ENCODE peak calls at places on chromosomes 12 and 14, in five cellular contexts. A is CD4-positive, alpha-beta T cell; Q is esophagus muscularis mucosa; D is fibroblast of pulmonary artery; U is cardiac fibroblast. J is an unnamed sample.

GRCh38 chr12:102883204-102883799 is 33.7 kb downstream of the PAH start:
- DNase-seq in A (peak), Q (no peak), D (peak), U (peak), J (peak)

GRCh38 chr12:28424965-28425364 is 234.7 kb downstream of the CCDC91 start:
- DNase-seq in A (no peak), Q (no peak), D (peak), U (peak), J (no peak)

GRCh38 chr14:65354715-65355114 is 57.8 kb upstream of the FUT8 start:
- DNase-seq in A (no peak), Q (no peak), D (no peak), U (no peak), J (no peak)

GRCh38 chr14:35400707-35401421 is 3.7 kb downstream of the NFKBIA start:
- DNase-seq in A (no peak), Q (no peak), D (peak), U (no peak), J (no peak)

GRCh38 chr12:94041833-94042232 is 106.5 kb upstream of the PLXNC1 start:
- DNase-seq in A (no peak), Q (no peak), D (no peak), U (no peak), J (no peak)

GRCh38 chr14:81414123-81414522 is 14.0 kb upstream of the STON2 start:
- DNase-seq in A (no peak), Q (no peak), D (no peak), U (no peak), J (no peak)

GRCh38 chr14:61510736-61511557 is 184.4 kb upstream of the HIF1A start:
- DNase-seq in A (no peak), Q (no peak), D (no peak), U (no peak), J (no peak)

GRCh38 chr14:68955164-68955921 is 23.8 kb downstream of the ACTN1 start:
- DNase-seq in A (no peak), Q (no peak), D (no peak), U (no peak), J (no peak)

GRCh38 chr12:52601671-52602070 is 408 bp upstream of the KRT72 start:
- DNase-seq in A (no peak), Q (peak), D (no peak), U (no peak), J (no peak)

GRCh38 chr12:128820723-128821432 is 2.9 kb downstream of the SLC15A4 start:
- DNase-seq in A (no peak), Q (no peak), D (no peak), U (no peak), J (peak)

GRCh38 chr14:103538291-103539055 is 9.5 kb downstream of the TRMT61A start:
- DNase-seq in A (no peak), Q (no peak), D (no peak), U (no peak), J (no peak)

GRCh38 chr12:31783996-31784645 is 55.3 kb upstream of the AMN1 start:
- DNase-seq in A (no peak), Q (no peak), D (no peak), U (no peak), J (no peak)

GRCh38 chr12:94982456-94982855 is 21.0 kb downstream of the NDUFA12 start:
- DNase-seq in A (no peak), Q (no peak), D (no peak), U (no peak), J (no peak)

GRCh38 chr12:53327435-53328042 is 6.1 kb upstream of the AAAS start:
- DNase-seq in A (no peak), Q (no peak), D (peak), U (peak), J (no peak)

GRCh38 chr12:29510591-29511174 is 13.2 kb upstream of the OVCH1 start:
- DNase-seq in A (no peak), Q (no peak), D (no peak), U (no peak), J (no peak)

GRCh38 chr12:19316420-19316819 is 122.9 kb upstream of the AEBP2 start:
- DNase-seq in A (no peak), Q (no peak), D (peak), U (peak), J (no peak)

GRCh38 chr12:4134434-4134762 is 139.2 kb upstream of the CCND2 start:
- DNase-seq in A (no peak), Q (no peak), D (no peak), U (no peak), J (no peak)

GRCh38 chr12:93968518-93968917 is 179.9 kb upstream of the PLXNC1 start:
- DNase-seq in A (no peak), Q (no peak), D (no peak), U (no peak), J (no peak)

GRCh38 chr14:68685419-68686211 is 107.3 kb downstream of the ZFP36L1 start:
- DNase-seq in A (peak), Q (no peak), D (peak), U (peak), J (peak)

DNA sequence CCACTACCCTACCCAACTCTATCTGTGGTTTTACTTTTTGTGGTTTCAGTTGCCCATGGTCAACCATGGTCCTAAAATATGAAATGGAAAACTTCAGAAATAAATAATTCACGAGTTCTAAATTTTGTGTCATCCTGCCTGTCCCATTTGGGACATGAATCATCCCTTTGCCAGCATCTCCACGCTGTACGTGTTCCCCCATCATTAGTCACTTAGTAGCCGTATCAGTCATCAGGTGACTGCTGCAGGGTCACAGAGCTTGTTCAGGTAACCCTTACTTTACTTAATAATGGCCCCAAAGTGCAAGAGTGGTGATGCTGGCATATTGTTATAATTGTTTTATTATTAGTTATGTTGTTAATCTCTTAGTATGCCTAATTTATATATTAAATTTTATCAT is 209.9 kb downstream of the ITPR2 start:
- DNase-seq in A (no peak), Q (no peak), D (no peak), U (no peak), J (no peak)
- TF ChIP-seq CTCF in A (no peak), Q (no peak), D (no peak), U (no peak), J (no peak)

GRCh38 chr14:104726600-104727451 is 2.8 kb downstream of the ADSS1 start:
- DNase-seq in A (no peak), Q (no peak), D (no peak), U (no peak), J (no peak)
- TF ChIP-seq CTCF in A (no peak), Q (no peak), D (peak), U (no peak), J (no peak)

GRCh38 chr12:10189653-10190052 is 10.8 kb downstream of the TMEM52B start:
- DNase-seq in A (no peak), Q (no peak), D (peak), U (peak), J (no peak)

GRCh38 chr12:10194160-10194559 is 15.3 kb downstream of the TMEM52B start:
- DNase-seq in A (no peak), Q (no peak), D (no peak), U (no peak), J (no peak)

GRCh38 chr12:10191865-10192264 is 13.0 kb downstream of the TMEM52B start:
- DNase-seq in A (no peak), Q (no peak), D (peak), U (peak), J (no peak)

GRCh38 chr12:10186299-10186698 is 7.5 kb downstream of the TMEM52B start:
- DNase-seq in A (no peak), Q (peak), D (no peak), U (no peak), J (peak)

GRCh38 chr12:10190558-10191388 is 11.9 kb downstream of the TMEM52B start:
- DNase-seq in A (peak), Q (no peak), D (peak), U (peak), J (peak)
- TF ChIP-seq CTCF in A (peak), Q (peak), D (peak), U (peak), J (peak)

GRCh38 chr12:113647048-113647447 is 175.4 kb upstream of the LHX5 start:
- DNase-seq in A (no peak), Q (no peak), D (no peak), U (no peak), J (no peak)
- TF ChIP-seq CTCF in A (no peak), Q (no peak), D (no peak), U (no peak), J (peak)

GRCh38 chr12:131824450-131824849 is 3.7 kb upstream of the MMP17 start:
- DNase-seq in A (no peak), Q (no peak), D (no peak), U (no peak), J (no peak)
- TF ChIP-seq CTCF in A (no peak), Q (no peak), D (no peak), U (no peak), J (no peak)

DNA sequence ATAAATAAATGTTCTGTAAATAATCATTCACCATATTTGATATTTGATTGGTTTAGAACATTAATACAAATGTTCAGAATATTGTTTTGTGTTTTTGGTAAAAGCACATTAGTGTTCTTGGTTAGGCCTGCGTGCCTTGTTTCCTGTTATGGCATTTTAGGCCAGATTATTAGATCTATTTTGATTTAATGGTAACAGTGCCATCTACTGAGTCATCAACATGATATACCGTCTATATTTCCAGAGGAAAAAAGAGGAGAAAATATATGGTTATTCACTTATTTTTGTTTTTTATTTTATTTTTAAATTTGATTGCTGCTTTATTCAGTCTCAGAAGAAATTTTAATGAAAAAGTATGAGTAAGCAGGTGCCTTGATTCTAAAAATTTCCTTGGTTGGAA is 60.3 kb downstream of the GPHN start:
- DNase-seq in A (no peak), Q (no peak), D (peak), U (peak), J (no peak)
- TF ChIP-seq CTCF in A (no peak), Q (no peak), D (no peak), U (no peak), J (no peak)

GRCh38 chr12:25743679-25744078 is 190.6 kb upstream of the LMNTD1 start:
- DNase-seq in A (no peak), Q (no peak), D (no peak), U (no peak), J (no peak)

GRCh38 chr12:25741917-25742316 is 188.8 kb upstream of the LMNTD1 start:
- DNase-seq in A (no peak), Q (no peak), D (no peak), U (no peak), J (no peak)

GRCh38 chr12:25740617-25741016 is 187.5 kb upstream of the LMNTD1 start:
- DNase-seq in A (no peak), Q (no peak), D (no peak), U (no peak), J (no peak)

GRCh38 chr12:25745281-25745680 is 192.2 kb upstream of the LMNTD1 start:
- DNase-seq in A (no peak), Q (no peak), D (no peak), U (no peak), J (no peak)

DNA sequence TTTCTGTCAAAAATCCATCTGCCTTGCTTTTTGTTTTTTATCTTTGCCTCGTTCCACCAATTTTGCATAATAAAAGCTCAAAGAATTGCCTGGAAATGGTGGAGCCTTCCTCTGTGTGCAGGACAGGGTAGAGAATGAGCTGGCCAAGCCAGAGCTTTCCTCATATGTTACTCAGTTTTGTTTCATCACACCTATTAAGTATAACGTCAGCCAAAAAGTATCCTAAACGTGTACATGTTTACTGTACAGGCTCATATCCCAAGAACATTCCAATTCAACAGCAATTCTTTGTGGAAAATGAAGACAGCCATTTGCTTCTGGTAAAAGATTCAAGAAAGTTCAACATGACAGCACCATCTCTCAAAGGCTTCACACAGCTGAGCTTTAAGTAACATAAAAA is 191.3 kb upstream of the LMNTD1 start:
- DNase-seq in A (no peak), Q (no peak), D (peak), U (no peak), J (no peak)
- TF ChIP-seq CTCF in A (no peak), Q (no peak), D (no peak), U (no peak), J (no peak)

DNA sequence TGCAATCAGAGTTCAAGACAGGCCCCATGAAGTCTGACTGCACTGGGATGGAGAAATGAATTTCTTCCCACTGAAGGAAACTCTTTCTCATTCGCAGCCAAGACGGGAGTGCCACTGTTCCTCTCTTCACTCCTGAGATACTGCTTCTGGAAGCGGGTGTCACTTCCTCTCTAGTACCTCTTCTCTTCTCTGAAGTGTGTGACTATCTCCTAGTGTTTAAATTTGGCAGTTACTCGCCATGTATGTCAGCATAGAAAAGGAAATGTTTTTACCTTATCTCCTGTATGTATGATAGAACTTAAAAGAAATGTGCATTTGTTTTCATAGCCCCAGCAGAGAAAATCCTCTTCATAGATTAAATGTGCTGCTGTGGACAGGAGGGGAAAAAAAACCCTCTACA is 215.3 kb downstream of the ANO6 start:
- DNase-seq in A (no peak), Q (no peak), D (peak), U (peak), J (no peak)
- TF ChIP-seq CTCF in A (no peak), Q (no peak), D (no peak), U (no peak), J (no peak)

GRCh38 chr14:105941226-105942166 is 415.1 kb downstream of the TMEM121 start:
- DNase-seq in A (no peak), Q (peak), D (no peak), U (no peak), J (no peak)

GRCh38 chr14:105947599-105947998 is 421.2 kb downstream of the TMEM121 start:
- DNase-seq in A (no peak), Q (no peak), D (no peak), U (no peak), J (no peak)

GRCh38 chr14:105943973-105944602 is 417.7 kb downstream of the TMEM121 start:
- DNase-seq in A (no peak), Q (peak), D (no peak), U (no peak), J (no peak)

GRCh38 chr14:105944632-105945610 is 418.5 kb downstream of the TMEM121 start:
- DNase-seq in A (peak), Q (no peak), D (no peak), U (no peak), J (peak)

DNA sequence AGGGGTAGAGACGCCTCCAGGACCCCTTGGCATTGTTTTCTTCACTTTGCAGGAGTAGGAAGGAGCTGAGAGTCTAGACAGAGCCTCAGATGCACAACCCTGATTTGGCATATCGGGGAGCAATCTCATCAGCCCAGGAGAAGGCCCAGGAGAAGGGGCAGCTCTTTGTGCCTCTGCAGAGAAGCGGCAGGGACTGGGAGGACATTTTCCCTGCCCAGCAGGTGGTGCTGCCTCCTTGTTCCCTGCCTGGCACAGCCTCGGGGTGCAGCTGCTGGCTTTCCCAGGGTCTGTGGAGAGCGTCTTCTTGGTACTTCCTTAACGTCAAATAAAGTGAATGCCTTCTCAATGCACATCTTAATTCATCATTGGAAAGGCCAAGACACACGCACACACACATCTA is 419.5 kb downstream of the TMEM121 start:
- DNase-seq in A (no peak), Q (no peak), D (no peak), U (no peak), J (no peak)
- TF ChIP-seq CTCF in A (no peak), Q (no peak), D (no peak), U (no peak), J (peak)

DNA sequence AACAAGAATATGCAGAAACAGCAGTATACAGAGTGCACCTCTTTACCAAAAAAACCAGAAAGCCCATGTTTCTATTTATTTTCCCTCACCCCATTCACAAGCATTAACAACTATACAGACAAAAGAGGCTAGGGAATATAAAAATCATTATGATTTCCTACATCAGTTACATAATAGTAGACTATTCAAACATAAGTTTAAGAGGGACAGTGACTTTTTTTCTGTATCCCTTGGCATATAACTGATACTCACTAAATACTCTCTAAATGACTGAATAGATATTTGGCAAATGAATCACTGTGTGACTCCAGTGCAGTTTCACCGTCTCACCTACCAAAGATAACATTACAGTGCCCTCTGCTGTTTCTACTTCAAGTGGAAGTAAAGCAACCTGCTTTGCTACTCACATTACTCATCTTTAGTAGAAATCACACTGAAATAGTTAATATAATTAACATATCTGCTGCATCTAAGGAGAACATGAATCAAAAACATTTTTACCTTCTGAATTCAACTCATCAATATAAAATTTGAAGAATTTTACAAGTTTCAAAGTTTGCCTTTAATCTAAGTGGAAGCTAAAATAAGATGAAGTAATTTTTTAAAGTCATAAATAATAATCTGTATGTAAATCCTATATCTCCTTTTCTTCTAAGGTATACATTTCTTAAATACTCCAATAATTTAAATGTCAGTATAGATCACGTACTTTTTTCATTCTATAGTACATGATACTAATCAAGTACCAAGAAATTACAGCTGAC is 103.8 kb downstream of the OSBPL8 start:
- DNase-seq in A (no peak), Q (no peak), D (peak), U (peak), J (peak)
- TF ChIP-seq CTCF in A (peak), Q (peak), D (peak), U (peak), J (peak)